ENCODE peak calls at places on chromosome 10, in six cellular contexts. L, S, I, N, W and R are unnamed samples.

GRCh38 chr10:79239275-79239779 is 107.9 kb upstream of the PPIF start:
- DNase-seq in L (no peak), S (peak), I (no peak), N (no peak), W (no peak), R (no peak)

GRCh38 chr10:88194041-88194887 is 330.8 kb downstream of the PTEN start:
- DNase-seq in L (no peak), S (no peak), I (peak), N (no peak), W (no peak), R (no peak)

GRCh38 chr10:44065788-44066075 is 319.2 kb downstream of the CXCL12 start:
- DNase-seq in L (no peak), S (no peak), I (no peak), N (no peak), W (no peak), R (no peak)

GRCh38 chr10:113062977-113063967 is 113.2 kb downstream of the TCF7L2 start:
- DNase-seq in L (no peak), S (no peak), I (no peak), N (no peak), W (peak), R (no peak)

GRCh38 chr10:76492026-76492425 is 1060.6 kb downstream of the LRMDA start:
- DNase-seq in L (no peak), S (no peak), I (no peak), N (no peak), W (no peak), R (no peak)

GRCh38 chr10:22791655-22792054 is 77.3 kb upstream of the PIP4K2A start:
- DNase-seq in L (no peak), S (no peak), I (no peak), N (no peak), W (no peak), R (no peak)

GRCh38 chr10:17001297-17001744 is 128.3 kb downstream of the CUBN start:
- DNase-seq in L (no peak), S (no peak), I (no peak), N (no peak), W (no peak), R (no peak)

GRCh38 chr10:73414230-73414981 is 548 bp upstream of the ANXA7 start:
- DNase-seq in L (no peak), S (no peak), I (no peak), N (no peak), W (no peak), R (no peak)

GRCh38 chr10:79101560-79101971 is 32.8 kb downstream of the ZMIZ1 start:
- DNase-seq in L (no peak), S (no peak), I (no peak), N (no peak), W (no peak), R (no peak)

GRCh38 chr10:100151901-100152300 is 33.9 kb downstream of the ERLIN1 start:
- DNase-seq in L (no peak), S (no peak), I (no peak), N (no peak), W (no peak), R (no peak)

GRCh38 chr10:62048919-62049636 is 147.6 kb downstream of the ARID5B start:
- DNase-seq in L (peak), S (peak), I (peak), N (peak), W (no peak), R (peak)

GRCh38 chr10:108490931-108491330 is 1326.4 kb upstream of the SORCS1 start:
- DNase-seq in L (no peak), S (no peak), I (no peak), N (no peak), W (no peak), R (no peak)

GRCh38 chr10:20369863-20370736 is 527.0 kb downstream of the NEBL start:
- DNase-seq in L (no peak), S (no peak), I (no peak), N (no peak), W (no peak), R (no peak)

GRCh38 chr10:129771024-129771423 is 193.1 kb downstream of the EBF3 start:
- DNase-seq in L (peak), S (no peak), I (no peak), N (no peak), W (no peak), R (peak)

GRCh38 chr10:14687340-14687739 is 87.4 kb downstream of the FAM107B start:
- DNase-seq in L (no peak), S (no peak), I (no peak), N (no peak), W (no peak), R (no peak)

GRCh38 chr10:8060010-8060703 is 5.7 kb downstream of the GATA3 start:
- DNase-seq in L (no peak), S (no peak), I (peak), N (no peak), W (no peak), R (no peak)

GRCh38 chr10:90650858-90651257 is 207.0 kb downstream of the HTR7 start:
- DNase-seq in L (no peak), S (no peak), I (no peak), N (no peak), W (no peak), R (no peak)

GRCh38 chr10:19412531-19412930 is 363.9 kb downstream of the MALRD1 start:
- DNase-seq in L (no peak), S (no peak), I (no peak), N (peak), W (no peak), R (no peak)

GRCh38 chr10:76547352-76547972 is 1090.1 kb downstream of the KCNMA1 start:
- DNase-seq in L (peak), S (peak), I (no peak), N (peak), W (no peak), R (no peak)

GRCh38 chr10:112687647-112688046 is 240.6 kb downstream of the VTI1A start:
- DNase-seq in L (no peak), S (no peak), I (no peak), N (no peak), W (no peak), R (no peak)

GRCh38 chr10:132536964-132537712 is 449 bp upstream of the INPP5A start:
- DNase-seq in L (peak), S (peak), I (peak), N (peak), W (peak), R (peak)

GRCh38 chr10:18620856-18621255 is 30.5 kb downstream of the NSUN6 start:
- DNase-seq in L (no peak), S (no peak), I (no peak), N (no peak), W (no peak), R (no peak)

GRCh38 chr10:29370612-29371092 is 81.8 kb downstream of the LYZL1 start:
- DNase-seq in L (no peak), S (no peak), I (no peak), N (no peak), W (no peak), R (no peak)

GRCh38 chr10:44971935-44972792 is 6.4 kb downstream of the DEPP1 start:
- DNase-seq in L (no peak), S (no peak), I (no peak), N (no peak), W (no peak), R (no peak)

GRCh38 chr10:103676058-103676785 is 179.2 kb downstream of the SH3PXD2A start:
- DNase-seq in L (no peak), S (no peak), I (no peak), N (no peak), W (no peak), R (peak)

GRCh38 chr10:50407077-50407801 is 155.9 kb upstream of the ASAH2 start:
- DNase-seq in L (no peak), S (no peak), I (no peak), N (peak), W (no peak), R (no peak)

GRCh38 chr10:61662794-61663259 is at the start of gene CABCOCO1:
- DNase-seq in L (peak), S (peak), I (no peak), N (peak), W (no peak), R (peak)

GRCh38 chr10:132939957-132940790 is 2.2 kb downstream of the CFAP46 start:
- DNase-seq in L (no peak), S (peak), I (no peak), N (peak), W (no peak), R (no peak)

GRCh38 chr10:29618341-29619171 is 16.2 kb downstream of the SVIL start:
- DNase-seq in L (peak), S (no peak), I (no peak), N (no peak), W (peak), R (no peak)

GRCh38 chr10:16816142-16816541 is 1.1 kb downstream of the RSU1 start:
- DNase-seq in L (no peak), S (no peak), I (no peak), N (no peak), W (no peak), R (no peak)

GRCh38 chr10:117545141-117546019 is 2.8 kb downstream of the EMX2 start:
- DNase-seq in L (no peak), S (no peak), I (no peak), N (peak), W (no peak), R (peak)